ENCODE peak calls at places on chromosomes 3 and 15, in six cellular contexts. One of them, this sample, is unnamed.

GRCh38 chr3:31903686-31904431 is 77.2 kb downstream of the OSBPL10 start:
- DNase-seq in choroid plexus epithelial cell: no peak
- DNase-seq in MM.1S: no peak
- DNase-seq in BE2C: no peak
- DNase-seq in epithelial cell of esophagus: peak
- DNase-seq in AG10803: no peak
- DNase-seq in this sample: peak

GRCh38 chr3:141308588-141309218 is 59.6 kb upstream of the ZBTB38 start:
- DNase-seq in choroid plexus epithelial cell: peak
- DNase-seq in epithelial cell of esophagus: peak
- DNase-seq in BE2C: peak
- DNase-seq in MM.1S: no peak
- DNase-seq in AG10803: peak
- DNase-seq in this sample: no peak

GRCh38 chr3:42019144-42019952 is 57.4 kb upstream of the ULK4 start:
- DNase-seq in choroid plexus epithelial cell: no peak
- DNase-seq in MM.1S: no peak
- DNase-seq in AG10803: no peak
- DNase-seq in epithelial cell of esophagus: no peak
- DNase-seq in BE2C: no peak
- DNase-seq in this sample: no peak

GRCh38 chr3:73037369-73037699 is 24.1 kb upstream of the EBLN2 start:
- DNase-seq in AG10803: peak
- DNase-seq in MM.1S: no peak
- DNase-seq in BE2C: no peak
- DNase-seq in choroid plexus epithelial cell: peak
- DNase-seq in epithelial cell of esophagus: peak
- DNase-seq in this sample: no peak

GRCh38 chr3:11350374-11350773 is 78.2 kb downstream of the ATG7 start:
- DNase-seq in MM.1S: no peak
- DNase-seq in choroid plexus epithelial cell: peak
- DNase-seq in BE2C: no peak
- DNase-seq in epithelial cell of esophagus: peak
- DNase-seq in AG10803: no peak
- DNase-seq in this sample: no peak

GRCh38 chr3:36303286-36303685 is 77.0 kb upstream of the STAC start:
- DNase-seq in MM.1S: no peak
- DNase-seq in AG10803: no peak
- DNase-seq in choroid plexus epithelial cell: no peak
- DNase-seq in BE2C: no peak
- DNase-seq in epithelial cell of esophagus: no peak
- DNase-seq in this sample: no peak

GRCh38 chr3:101154386-101154785 is 161.2 kb upstream of the ABI3BP start:
- DNase-seq in choroid plexus epithelial cell: peak
- DNase-seq in AG10803: no peak
- DNase-seq in BE2C: peak
- DNase-seq in MM.1S: no peak
- DNase-seq in epithelial cell of esophagus: no peak
- DNase-seq in this sample: no peak

GRCh38 chr3:140206196-140207040 is 271.4 kb downstream of the CLSTN2 start:
- DNase-seq in BE2C: peak
- DNase-seq in AG10803: peak
- DNase-seq in epithelial cell of esophagus: peak
- DNase-seq in MM.1S: no peak
- DNase-seq in choroid plexus epithelial cell: peak
- DNase-seq in this sample: no peak

GRCh38 chr3:156036258-156037053 is 83.9 kb upstream of the KCNAB1 start:
- DNase-seq in BE2C: no peak
- DNase-seq in choroid plexus epithelial cell: no peak
- DNase-seq in AG10803: no peak
- DNase-seq in epithelial cell of esophagus: no peak
- DNase-seq in MM.1S: peak
- DNase-seq in this sample: no peak

GRCh38 chr3:120364821-120365220 is 15.7 kb upstream of the LRRC58 start:
- DNase-seq in choroid plexus epithelial cell: peak
- DNase-seq in AG10803: peak
- DNase-seq in epithelial cell of esophagus: peak
- DNase-seq in MM.1S: no peak
- DNase-seq in BE2C: no peak
- DNase-seq in this sample: no peak

GRCh38 chr15:40443255-40443654 is 2.5 kb downstream of the BAHD1 start:
- DNase-seq in BE2C: no peak
- DNase-seq in AG10803: no peak
- DNase-seq in MM.1S: no peak
- DNase-seq in choroid plexus epithelial cell: no peak
- DNase-seq in epithelial cell of esophagus: no peak
- DNase-seq in this sample: no peak

GRCh38 chr3:123629747-123630047 is 44.8 kb upstream of the HACD2 start:
- DNase-seq in AG10803: no peak
- DNase-seq in BE2C: no peak
- DNase-seq in choroid plexus epithelial cell: no peak
- DNase-seq in MM.1S: no peak
- DNase-seq in epithelial cell of esophagus: no peak
- DNase-seq in this sample: no peak

GRCh38 chr3:122923611-122924010 is 104.0 kb downstream of the SEMA5B start:
- DNase-seq in MM.1S: no peak
- DNase-seq in choroid plexus epithelial cell: no peak
- DNase-seq in AG10803: no peak
- DNase-seq in epithelial cell of esophagus: no peak
- DNase-seq in BE2C: no peak
- DNase-seq in this sample: no peak

GRCh38 chr3:171712168-171712938 is 97.9 kb downstream of the PLD1 start:
- DNase-seq in BE2C: no peak
- DNase-seq in AG10803: no peak
- DNase-seq in MM.1S: no peak
- DNase-seq in choroid plexus epithelial cell: peak
- DNase-seq in epithelial cell of esophagus: peak
- DNase-seq in this sample: no peak

GRCh38 chr15:100349321-100349695 is 7.5 kb upstream of the ADAMTS17 start:
- DNase-seq in epithelial cell of esophagus: no peak
- DNase-seq in choroid plexus epithelial cell: no peak
- DNase-seq in AG10803: no peak
- DNase-seq in MM.1S: no peak
- DNase-seq in BE2C: no peak
- DNase-seq in this sample: no peak

GRCh38 chr15:100350434-100351226 is 8.9 kb upstream of the ADAMTS17 start:
- DNase-seq in BE2C: no peak
- DNase-seq in AG10803: peak
- DNase-seq in epithelial cell of esophagus: peak
- DNase-seq in choroid plexus epithelial cell: peak
- DNase-seq in MM.1S: peak
- DNase-seq in this sample: no peak

GRCh38 chr15:100346866-100347512 is 5.2 kb upstream of the ADAMTS17 start:
- DNase-seq in choroid plexus epithelial cell: peak
- DNase-seq in epithelial cell of esophagus: no peak
- DNase-seq in BE2C: no peak
- DNase-seq in MM.1S: no peak
- DNase-seq in AG10803: no peak
- DNase-seq in this sample: no peak

GRCh38 chr15:100349696-100350433 is 8.1 kb upstream of the ADAMTS17 start:
- DNase-seq in epithelial cell of esophagus: peak
- DNase-seq in choroid plexus epithelial cell: peak
- DNase-seq in MM.1S: peak
- DNase-seq in AG10803: peak
- DNase-seq in BE2C: peak
- DNase-seq in this sample: peak

DNA sequence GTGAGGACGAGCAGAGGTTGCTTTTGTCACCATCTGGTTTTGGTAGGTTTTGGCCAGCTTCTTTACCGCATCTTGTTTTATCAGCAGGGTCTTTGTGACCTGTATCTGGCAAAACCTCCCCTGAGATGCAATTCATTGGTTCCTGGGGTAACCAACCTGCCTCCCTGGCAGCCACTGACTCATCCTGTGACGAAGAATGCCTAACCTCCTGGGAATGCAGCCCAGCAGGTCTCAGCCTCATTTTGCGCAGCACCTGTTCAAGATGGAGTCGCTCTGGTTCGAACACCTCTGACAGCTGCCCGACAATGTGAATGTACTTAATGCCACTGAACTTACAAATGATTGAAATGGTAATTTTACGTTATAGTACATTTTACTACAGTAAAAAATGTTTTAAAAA is 6.8 kb upstream of the ADAMTS17 start:
- DNase-seq in AG10803: no peak
- DNase-seq in BE2C: no peak
- DNase-seq in MM.1S: no peak
- DNase-seq in choroid plexus epithelial cell: no peak
- DNase-seq in epithelial cell of esophagus: peak
- DNase-seq in this sample: no peak
- H3K4me3 ChIP-seq in AG10803: no peak
- H3K4me3 ChIP-seq in BE2C: no peak
- H3K4me3 ChIP-seq in MM.1S: no peak
- H3K4me3 ChIP-seq in choroid plexus epithelial cell: no peak
- H3K4me3 ChIP-seq in epithelial cell of esophagus: no peak
- H3K4me3 ChIP-seq in this sample: no peak

GRCh38 chr15:77569647-77570186 is 63.0 kb downstream of the LINGO1 start:
- DNase-seq in BE2C: no peak
- DNase-seq in AG10803: no peak
- DNase-seq in choroid plexus epithelial cell: peak
- DNase-seq in epithelial cell of esophagus: no peak
- DNase-seq in MM.1S: no peak
- DNase-seq in this sample: no peak
- H3K4me3 ChIP-seq in BE2C: no peak
- H3K4me3 ChIP-seq in AG10803: no peak
- H3K4me3 ChIP-seq in choroid plexus epithelial cell: peak
- H3K4me3 ChIP-seq in epithelial cell of esophagus: peak
- H3K4me3 ChIP-seq in MM.1S: no peak
- H3K4me3 ChIP-seq in this sample: no peak

DNA sequence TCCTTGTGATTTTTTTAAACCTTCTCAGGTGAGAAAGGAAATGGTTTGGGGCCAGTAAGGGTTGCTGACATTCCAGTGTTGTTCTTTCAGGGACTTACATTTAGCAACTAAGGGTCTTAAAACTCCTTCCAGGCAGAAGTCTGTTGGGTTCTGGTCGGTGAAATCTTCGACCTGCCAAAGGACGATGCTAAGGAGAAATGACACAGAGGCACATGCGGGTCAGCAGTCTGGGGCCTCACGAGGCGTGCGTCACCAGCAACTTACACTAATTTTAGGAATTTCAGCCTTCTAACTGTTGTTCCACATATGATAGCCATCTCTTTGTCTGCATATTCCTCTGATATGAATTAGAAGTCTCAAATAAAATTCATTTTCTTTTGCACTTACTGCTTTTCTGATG is 64.1 kb upstream of the TMEM108 start:
- DNase-seq in choroid plexus epithelial cell: no peak
- DNase-seq in MM.1S: no peak
- DNase-seq in epithelial cell of esophagus: no peak
- DNase-seq in BE2C: no peak
- DNase-seq in AG10803: no peak
- DNase-seq in this sample: no peak
- H3K4me3 ChIP-seq in choroid plexus epithelial cell: no peak
- H3K4me3 ChIP-seq in MM.1S: no peak
- H3K4me3 ChIP-seq in epithelial cell of esophagus: no peak
- H3K4me3 ChIP-seq in BE2C: no peak
- H3K4me3 ChIP-seq in AG10803: no peak
- H3K4me3 ChIP-seq in this sample: no peak

GRCh38 chr3:33426630-33427341 is 13.4 kb downstream of the UBP1 start:
- DNase-seq in BE2C: no peak
- DNase-seq in AG10803: no peak
- DNase-seq in choroid plexus epithelial cell: no peak
- DNase-seq in MM.1S: no peak
- DNase-seq in epithelial cell of esophagus: peak
- DNase-seq in this sample: no peak
- H3K4me3 ChIP-seq in BE2C: no peak
- H3K4me3 ChIP-seq in AG10803: no peak
- H3K4me3 ChIP-seq in choroid plexus epithelial cell: no peak
- H3K4me3 ChIP-seq in MM.1S: no peak
- H3K4me3 ChIP-seq in epithelial cell of esophagus: no peak
- H3K4me3 ChIP-seq in this sample: no peak

GRCh38 chr3:110752307-110752706 is 319.3 kb upstream of the NECTIN3 start:
- DNase-seq in MM.1S: no peak
- DNase-seq in choroid plexus epithelial cell: peak
- DNase-seq in AG10803: no peak
- DNase-seq in epithelial cell of esophagus: peak
- DNase-seq in BE2C: no peak
- DNase-seq in this sample: no peak

GRCh38 chr3:110750201-110750600 is 321.4 kb upstream of the NECTIN3 start:
- DNase-seq in choroid plexus epithelial cell: no peak
- DNase-seq in BE2C: no peak
- DNase-seq in epithelial cell of esophagus: no peak
- DNase-seq in MM.1S: no peak
- DNase-seq in AG10803: peak
- DNase-seq in this sample: no peak

GRCh38 chr3:110754207-110754916 is 317.3 kb upstream of the NECTIN3 start:
- DNase-seq in epithelial cell of esophagus: no peak
- DNase-seq in BE2C: no peak
- DNase-seq in MM.1S: no peak
- DNase-seq in AG10803: no peak
- DNase-seq in choroid plexus epithelial cell: no peak
- DNase-seq in this sample: no peak

GRCh38 chr3:110758208-110758607 is 313.4 kb upstream of the NECTIN3 start:
- DNase-seq in choroid plexus epithelial cell: peak
- DNase-seq in epithelial cell of esophagus: no peak
- DNase-seq in BE2C: no peak
- DNase-seq in AG10803: peak
- DNase-seq in MM.1S: no peak
- DNase-seq in this sample: no peak

GRCh38 chr3:110755345-110755744 is 316.3 kb upstream of the NECTIN3 start:
- DNase-seq in BE2C: no peak
- DNase-seq in epithelial cell of esophagus: no peak
- DNase-seq in AG10803: no peak
- DNase-seq in choroid plexus epithelial cell: no peak
- DNase-seq in MM.1S: no peak
- DNase-seq in this sample: no peak
- H3K4me3 ChIP-seq in BE2C: no peak
- H3K4me3 ChIP-seq in epithelial cell of esophagus: no peak
- H3K4me3 ChIP-seq in AG10803: no peak
- H3K4me3 ChIP-seq in choroid plexus epithelial cell: no peak
- H3K4me3 ChIP-seq in MM.1S: no peak
- H3K4me3 ChIP-seq in this sample: no peak

DNA sequence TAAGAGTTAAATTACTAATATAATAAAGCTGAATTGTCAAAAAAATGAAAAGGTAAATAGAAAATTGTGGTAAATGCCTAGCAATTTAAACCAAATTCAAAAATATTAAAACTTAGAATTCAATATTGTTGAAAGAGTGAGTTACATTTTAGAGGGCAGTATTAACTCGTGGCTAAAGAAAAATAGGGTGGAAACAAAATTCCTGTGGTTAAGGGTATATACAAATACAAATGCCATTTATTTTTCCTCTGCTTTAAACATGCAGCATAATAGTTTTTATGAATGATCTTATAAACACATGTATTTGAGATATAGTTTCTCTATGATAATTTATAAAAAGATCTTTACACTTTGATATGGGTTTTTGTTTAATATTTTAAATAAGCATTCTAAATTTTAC is 79.0 kb downstream of the NEDD4 start:
- DNase-seq in BE2C: no peak
- DNase-seq in epithelial cell of esophagus: no peak
- DNase-seq in AG10803: peak
- DNase-seq in MM.1S: no peak
- DNase-seq in choroid plexus epithelial cell: peak
- DNase-seq in this sample: no peak
- H3K4me3 ChIP-seq in BE2C: no peak
- H3K4me3 ChIP-seq in epithelial cell of esophagus: peak
- H3K4me3 ChIP-seq in AG10803: peak
- H3K4me3 ChIP-seq in MM.1S: no peak
- H3K4me3 ChIP-seq in choroid plexus epithelial cell: peak
- H3K4me3 ChIP-seq in this sample: no peak

This sample was measured in OCI-LY7.